ENCODE peak calls at places on chromosomes 11 and 22, in nine cellular contexts. B is kidney epithelial cell; R is WERI-Rb-1; Z is HuH-7.5; G is CD8-positive, alpha-beta memory T cell; N is hepatocyte; J is type B pancreatic cell; L is astrocyte; M is stimulated activated naive CD4-positive, alpha-beta T cell. F is an unnamed sample.
A peak's percentile ranks its signal among the peaks of the same experiment; 100 is the strongest.

GRCh38 chr11:60932605-60933346 is 8.5 kb downstream of the TMEM132A start:
- DNase-seq in J (no peak), M (no peak), G (no peak), R (no peak), L (no peak), Z (no peak), N (no peak), B (no peak), F (peak; percentile 70)

GRCh38 chr11:97269527-97269926 is 879.7 kb downstream of the JRKL start:
- DNase-seq in G (no peak), B (no peak), N (peak; percentile 23), M (no peak), R (no peak), Z (no peak), J (no peak), L (no peak), F (no peak)

GRCh38 chr11:119237515-119237914 is 31.4 kb downstream of the CBL start:
- DNase-seq in M (no peak), J (no peak), G (no peak), L (no peak), N (no peak), B (no peak), Z (no peak), R (no peak), F (no peak)

GRCh38 chr11:36510567-36511020 is 522 bp upstream of the TRAF6 start:
- DNase-seq in M (no peak), J (no peak), G (no peak), Z (peak; percentile 7), N (peak; percentile 9), R (no peak), L (peak; percentile 71), B (no peak), F (no peak)

GRCh38 chr11:77081976-77082836 is 15.4 kb downstream of the CAPN5 start:
- DNase-seq in Z (no peak), L (no peak), B (no peak), G (no peak), J (no peak), R (no peak), N (no peak), M (peak; percentile 43), F (no peak)

GRCh38 chr11:126416542-126417090 is 61.1 kb downstream of the ST3GAL4 start:
- DNase-seq in M (peak; percentile 49), Z (no peak), G (peak; percentile 65), L (peak; percentile 63), N (peak; percentile 92), R (no peak), J (no peak), B (no peak), F (peak; percentile 78)

GRCh38 chr22:50035131-50035881 is 22.7 kb upstream of the IL17REL start:
- DNase-seq in N (no peak), G (no peak), J (no peak), Z (no peak), M (no peak), L (no peak), B (no peak), R (no peak), F (peak; percentile 52)

GRCh38 chr11:66543263-66544107 is 2.4 kb downstream of the ZDHHC24 start:
- DNase-seq in N (peak; percentile 70), L (peak; percentile 49), J (no peak), B (no peak), G (peak; percentile 69), R (peak; percentile 89), M (peak; percentile 53), Z (no peak), F (peak; percentile 81)

GRCh38 chr11:78645226-78646202 is 70.8 kb upstream of the NARS2 start:
- DNase-seq in Z (peak; percentile 60), L (peak; percentile 22), N (peak; percentile 81), M (peak; percentile 47), B (no peak), R (peak; percentile 62), G (peak; percentile 6), J (peak; percentile 85), F (peak; percentile 63)

GRCh38 chr11:85889676-85890579 is 34.7 kb downstream of the CCDC83 start:
- DNase-seq in G (no peak), R (no peak), Z (no peak), J (no peak), L (peak; percentile 88), B (peak; percentile 84), N (peak; percentile 68), M (no peak), F (no peak)

GRCh38 chr11:124843616-124843910 is 21.7 kb upstream of the ROBO3 start:
- DNase-seq in B (no peak), G (no peak), M (no peak), L (no peak), N (no peak), J (no peak), Z (no peak), R (no peak), F (no peak)

GRCh38 chr11:120431633-120432032 is 79.9 kb upstream of the GRIK4 start:
- DNase-seq in L (peak; percentile 57), Z (no peak), M (no peak), R (no peak), J (no peak), B (peak; percentile 39), G (no peak), N (peak; percentile 43), F (no peak)

GRCh38 chr11:43933608-43934358 is 8.7 kb upstream of the C11orf96 start:
- DNase-seq in B (no peak), J (no peak), N (no peak), R (no peak), G (no peak), Z (no peak), L (no peak), M (no peak), F (no peak)

GRCh38 chr22:35905894-35906293 is 122.7 kb downstream of the RBFOX2 start:
- DNase-seq in R (no peak), L (peak; percentile 42), Z (no peak), M (no peak), G (no peak), B (no peak), N (no peak), J (no peak), F (no peak)

GRCh38 chr11:90257158-90257525 is 34.3 kb upstream of the CHORDC1 start:
- DNase-seq in J (no peak), N (no peak), Z (no peak), B (no peak), G (no peak), M (no peak), R (no peak), L (no peak), F (no peak)

GRCh38 chr11:65560555-65561418 is 2.6 kb upstream of the LTBP3 start:
- DNase-seq in G (no peak), Z (no peak), B (no peak), M (no peak), J (no peak), N (peak; percentile 69), R (peak; percentile 74), L (peak; percentile 80), F (no peak)

GRCh38 chr11:120682026-120682649 is 170.6 kb downstream of the GRIK4 start:
- DNase-seq in Z (no peak), N (no peak), G (no peak), L (no peak), M (no peak), R (no peak), J (no peak), B (no peak), F (no peak)

GRCh38 chr11:68843703-68844312 is 2.1 kb upstream of the CPT1A start:
- DNase-seq in J (peak; percentile 81), B (no peak), Z (peak; percentile 97), R (no peak), N (peak; percentile 84), M (peak; percentile 63), G (peak; percentile 62), L (peak; percentile 32), F (peak; percentile 86)

GRCh38 chr22:49966041-49966715 is 5.6 kb downstream of the PIM3 start:
- DNase-seq in R (no peak), M (no peak), L (no peak), J (no peak), Z (no peak), G (no peak), N (peak; percentile 52), B (no peak), F (peak; percentile 39)

GRCh38 chr11:126646701-126647209 is 291.3 kb downstream of the ST3GAL4 start:
- DNase-seq in Z (no peak), B (no peak), R (no peak), N (no peak), M (no peak), L (peak; percentile 63), J (no peak), G (no peak), F (no peak)

GRCh38 chr11:122486793-122487495 is 168.6 kb upstream of the UBASH3B start:
- DNase-seq in N (no peak), B (no peak), L (no peak), Z (no peak), J (no peak), G (no peak), R (no peak), M (no peak), F (no peak)

GRCh38 chr11:95154514-95154913 is 64.9 kb downstream of the ENDOD1 start:
- DNase-seq in N (peak; percentile 71), J (no peak), M (peak; percentile 62), R (peak; percentile 77), B (no peak), G (peak; percentile 26), Z (no peak), L (no peak), F (peak; percentile 53)

GRCh38 chr11:75350743-75351540 is 519 bp downstream of the ARRB1 start:
- DNase-seq in J (no peak), R (peak; percentile 57), N (no peak), G (no peak), B (no peak), Z (no peak), M (peak; percentile 69), L (peak; percentile 40), F (peak; percentile 49)

GRCh38 chr11:92297551-92298237 is 73.1 kb downstream of the FAT3 start:
- DNase-seq in M (no peak), G (no peak), N (no peak), R (no peak), L (no peak), Z (no peak), B (no peak), J (no peak), F (no peak)

GRCh38 chr11:35214792-35215193 is 75.8 kb downstream of the CD44 start:
- DNase-seq in J (no peak), N (no peak), B (peak; percentile 96), R (no peak), G (no peak), Z (no peak), M (no peak), L (peak; percentile 100), F (no peak)

GRCh38 chr11:134584706-134585445 is 172.8 kb upstream of the B3GAT1 start:
- DNase-seq in J (no peak), L (no peak), B (no peak), M (no peak), Z (no peak), R (no peak), N (no peak), G (no peak), F (no peak)

GRCh38 chr11:105137286-105137685 is 2.3 kb downstream of the CARD18 start:
- DNase-seq in G (no peak), R (no peak), J (no peak), N (no peak), B (no peak), M (no peak), Z (no peak), L (peak; percentile 84), F (no peak)

GRCh38 chr22:40472579-40472978 is 102.2 kb downstream of the SGSM3 start:
- DNase-seq in N (no peak), Z (no peak), B (no peak), L (no peak), J (no peak), R (no peak), G (no peak), M (no peak), F (no peak)

GRCh38 chr11:59615132-59615636 is 390 bp downstream of the OSBP start:
- DNase-seq in Z (peak; percentile 70), J (peak; percentile 70), R (peak; percentile 52), L (no peak), G (peak; percentile 64), N (peak; percentile 77), B (no peak), M (peak; percentile 76), F (peak; percentile 50)

GRCh38 chr11:14336507-14337503 is 22.2 kb downstream of the RRAS2 start:
- DNase-seq in L (peak; percentile 95), Z (no peak), R (no peak), N (no peak), B (peak; percentile 84), M (no peak), J (no peak), G (no peak), F (no peak)

GRCh38 chr11:37817727-37818270 is 1219.8 kb upstream of the RAG2 start:
- DNase-seq in J (no peak), G (no peak), L (no peak), N (no peak), M (no peak), R (no peak), Z (no peak), B (no peak), F (no peak)